ENCODE peak calls at places on chromosomes 1 and 21, in five cellular contexts. K is retinal pigment epithelial cell, F is NB4, Z is ovary, U is bronchial epithelial cell. G is an unnamed sample.

GRCh38 chr21:44593598-44594405 is 1.5 kb upstream of the KRTAP10-6 start:
- DNase-seq in Z (no peak), K (no peak), U (peak), F (peak), G (no peak)

GRCh38 chr1:8815582-8816285 is 1.7 kb downstream of the RERE start:
- DNase-seq in Z (no peak), K (no peak), U (no peak), F (no peak), G (no peak)

GRCh38 chr1:57590978-57591377 is 167.1 kb upstream of the DAB1 start:
- DNase-seq in F (no peak), K (no peak), Z (no peak), U (peak), G (no peak)

GRCh38 chr1:180150982-180151381 is 3.7 kb upstream of the QSOX1 start:
- DNase-seq in U (no peak), K (no peak), F (peak), Z (no peak), G (no peak)

GRCh38 chr1:58982259-58982998 is 198.6 kb upstream of the JUN start:
- DNase-seq in F (no peak), Z (peak), K (no peak), U (no peak), G (no peak)

GRCh38 chr1:19557609-19558051 is 72.3 kb upstream of the CAPZB start:
- DNase-seq in U (peak), Z (no peak), F (peak), K (no peak), G (no peak)

GRCh38 chr1:230459463-230459862 is 33.3 kb upstream of the PGBD5 start:
- DNase-seq in Z (no peak), U (peak), K (peak), F (peak), G (no peak)

GRCh38 chr1:114033219-114033706 is 54.0 kb downstream of the OLFML3 start:
- DNase-seq in K (no peak), F (peak), U (peak), Z (no peak), G (no peak)

GRCh38 chr1:184199036-184199796 is 147.7 kb downstream of the TSEN15 start:
- DNase-seq in F (no peak), U (peak), K (no peak), Z (no peak), G (peak)

GRCh38 chr1:201848230-201848629 is 19.3 kb downstream of the IPO9 start:
- DNase-seq in U (no peak), Z (no peak), F (no peak), K (no peak), G (no peak)

GRCh38 chr1:89605692-89606091 is 27.2 kb upstream of the LRRC8C start:
- DNase-seq in K (peak), Z (no peak), F (no peak), U (peak), G (no peak)

GRCh38 chr1:52281518-52281917 is 84.5 kb downstream of the CC2D1B start:
- DNase-seq in U (peak), Z (no peak), F (peak), K (no peak), G (no peak)

GRCh38 chr1:228012555-228012954 is 5.8 kb downstream of the WNT3A start:
- DNase-seq in F (no peak), Z (no peak), U (no peak), K (no peak), G (no peak)

GRCh38 chr1:242237051-242237450 is 238.2 kb upstream of the MAP1LC3C start:
- DNase-seq in F (no peak), U (no peak), K (no peak), Z (no peak), G (no peak)

GRCh38 chr1:205438213-205439158 is 16.6 kb upstream of the LEMD1 start:
- DNase-seq in K (no peak), U (peak), Z (peak), F (peak), G (no peak)

GRCh38 chr1:182784556-182785171 is 4.9 kb upstream of the NPL start:
- DNase-seq in U (peak), F (peak), Z (no peak), K (no peak), G (no peak)

GRCh38 chr1:206524739-206525364 is 17.5 kb downstream of the RASSF5 start:
- DNase-seq in U (peak), Z (no peak), K (no peak), F (no peak), G (no peak)

DNA sequence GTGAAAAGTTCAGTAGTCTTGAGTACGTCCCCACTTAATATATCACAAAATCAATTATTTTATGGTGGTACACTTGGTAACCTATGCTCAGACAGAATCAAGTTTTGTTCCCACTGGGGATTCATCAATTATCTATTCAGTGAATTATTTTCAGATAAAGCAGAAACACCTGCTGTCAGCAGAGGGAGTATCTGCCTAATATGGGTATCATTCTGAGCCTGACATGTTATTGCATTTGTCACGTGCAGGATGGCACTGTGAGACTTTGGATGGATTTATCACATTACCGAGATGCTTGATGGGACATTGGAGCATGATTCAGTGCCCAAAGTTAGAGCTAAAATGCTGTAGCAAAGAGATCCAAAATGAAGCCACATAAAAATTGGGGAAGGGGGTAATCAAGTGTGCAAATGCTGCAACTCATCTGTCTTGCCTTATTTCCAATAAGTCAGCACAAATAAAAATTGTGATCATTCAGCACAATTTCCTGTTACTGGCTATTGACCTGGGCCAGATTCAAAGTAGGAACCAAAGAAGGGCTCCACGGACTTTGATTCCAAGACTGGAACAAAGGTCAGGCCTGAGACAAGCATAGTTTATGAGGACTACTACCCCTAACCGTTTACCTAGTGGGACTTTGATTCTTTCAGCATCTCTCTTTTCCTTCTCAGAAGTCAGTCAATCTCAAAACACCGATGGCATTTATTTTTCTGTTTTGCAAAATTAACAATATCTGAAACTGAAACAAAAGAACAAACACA is 657.7 kb downstream of the LMO4 start:
- DNase-seq in U (no peak), Z (no peak), K (no peak), F (no peak), G (no peak)
- TF ChIP-seq CTCF in U (peak), Z (no peak), K (no peak), F (no peak), G (no peak)

GRCh38 chr1:232598837-232599177 is 31.1 kb downstream of the SIPA1L2 start:
- DNase-seq in K (no peak), Z (no peak), F (no peak), U (no peak), G (no peak)

GRCh38 chr1:232599178-232600041 is 30.5 kb downstream of the SIPA1L2 start:
- DNase-seq in K (no peak), F (peak), U (no peak), Z (no peak), G (no peak)

GRCh38 chr1:232598133-232598532 is 31.8 kb downstream of the SIPA1L2 start:
- DNase-seq in Z (no peak), F (no peak), K (no peak), U (no peak), G (no peak)

GRCh38 chr1:232600430-232601258 is 29.3 kb downstream of the SIPA1L2 start:
- DNase-seq in K (no peak), U (no peak), Z (no peak), F (no peak), G (no peak)

GRCh38 chr1:232602622-232603021 is 27.3 kb downstream of the SIPA1L2 start:
- DNase-seq in F (no peak), Z (no peak), K (no peak), U (no peak), G (no peak)
- TF ChIP-seq CTCF in F (peak), Z (no peak), K (peak), U (peak), G (no peak)

GRCh38 chr1:21184266-21184665 is 7.6 kb upstream of the EIF4G3 start:
- DNase-seq in Z (no peak), F (peak), U (no peak), K (no peak), G (no peak)
- TF ChIP-seq CTCF in Z (no peak), F (no peak), U (no peak), K (no peak), G (no peak)

DNA sequence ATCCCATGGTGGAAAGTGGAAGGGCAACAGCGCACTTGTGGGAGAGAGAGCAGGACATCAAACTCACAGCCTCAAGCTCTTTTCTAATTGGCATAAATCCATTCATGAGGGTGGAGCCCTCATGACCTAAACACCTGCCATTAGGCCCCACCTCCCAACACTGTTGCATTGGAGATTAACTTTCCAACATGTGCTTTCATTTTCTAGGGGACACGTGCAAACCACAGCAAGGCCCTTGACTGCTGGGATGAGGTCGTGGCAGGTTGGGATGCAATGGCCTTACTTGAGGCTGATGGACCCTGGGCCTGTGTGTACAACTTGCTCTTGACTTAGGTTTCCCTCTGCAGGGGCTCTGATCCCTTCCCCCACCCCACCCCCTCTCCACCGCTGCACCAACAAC is 35.9 kb upstream of the NEK2 start:
- DNase-seq in U (no peak), K (no peak), Z (no peak), F (peak), G (no peak)
- TF ChIP-seq CTCF in U (no peak), K (no peak), Z (no peak), F (no peak), G (no peak)

GRCh38 chr1:13927736-13928135 is 227.7 kb downstream of the PRDM2 start:
- DNase-seq in F (no peak), Z (no peak), K (no peak), U (no peak), G (no peak)

GRCh38 chr1:13926556-13926955 is 226.6 kb downstream of the PRDM2 start:
- DNase-seq in Z (no peak), K (no peak), F (no peak), U (no peak), G (no peak)

GRCh38 chr1:13935336-13935735 is 235.3 kb downstream of the PRDM2 start:
- DNase-seq in U (no peak), F (no peak), K (no peak), Z (no peak), G (no peak)

DNA sequence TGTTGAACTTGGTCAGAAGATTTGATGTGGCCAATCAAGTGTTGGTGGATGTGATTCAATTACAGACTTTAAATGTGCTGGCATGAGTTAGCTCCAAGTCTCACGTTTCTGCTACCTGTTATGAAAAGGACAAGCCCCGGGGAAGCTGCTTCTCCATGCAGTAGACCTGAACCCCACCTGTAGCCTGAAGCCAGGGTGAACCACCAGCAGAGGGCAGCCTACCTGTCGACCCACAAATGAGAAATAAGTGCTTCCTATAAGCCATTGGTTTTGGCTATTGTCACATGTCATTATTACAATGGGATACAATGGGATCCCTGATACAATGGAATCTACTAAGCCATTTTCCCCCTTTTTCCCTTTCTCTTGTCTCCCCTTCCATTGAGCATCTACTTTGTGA is 230.2 kb downstream of the PRDM2 start:
- DNase-seq in Z (no peak), U (peak), F (peak), K (no peak), G (peak)
- TF ChIP-seq CTCF in Z (no peak), U (peak), F (peak), K (peak), G (no peak)

GRCh38 chr1:151061704-151062103 is 1.5 kb downstream of the MLLT11 start:
- DNase-seq in K (no peak), U (no peak), F (no peak), Z (no peak), G (no peak)

GRCh38 chr1:151061012-151061401 is 810 bp downstream of the MLLT11 start:
- DNase-seq in K (no peak), U (no peak), Z (no peak), F (peak), G (no peak)

GRCh38 chr1:151060241-151061011 is at the start of gene MLLT11:
- DNase-seq in K (no peak), F (peak), U (peak), Z (peak), G (peak)

GRCh38 chr1:151058682-151059341 is 610 bp downstream of the CDC42SE1 start:
- DNase-seq in K (no peak), F (peak), U (peak), Z (no peak), G (peak)

GRCh38 chr1:151059342-151060240 is at the start of gene CDC42SE1:
- DNase-seq in K (peak), U (peak), F (peak), Z (peak), G (peak)
- TF ChIP-seq CTCF in K (peak), U (peak), F (peak), Z (peak), G (peak)

DNA sequence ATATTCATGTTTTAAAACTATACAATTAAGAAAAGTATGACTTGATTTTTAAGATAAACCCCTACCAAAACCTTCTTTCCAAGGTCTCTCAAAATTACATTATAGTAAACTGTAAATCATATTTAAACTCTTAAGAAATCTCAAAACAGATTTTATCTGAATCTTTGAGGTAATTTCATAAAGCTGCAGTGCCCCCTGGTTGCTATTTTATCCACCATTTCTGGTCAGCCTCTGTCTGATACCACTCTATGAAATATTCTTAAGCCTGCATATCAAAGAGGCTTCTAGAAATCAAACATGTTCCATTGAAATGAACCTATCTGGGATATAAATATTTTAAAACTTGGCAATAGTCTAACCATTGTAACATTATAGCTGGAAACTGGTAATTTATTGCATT is 317.3 kb downstream of the COL11A1 start:
- DNase-seq in K (no peak), Z (no peak), U (no peak), F (peak), G (no peak)
- TF ChIP-seq CTCF in K (peak), Z (no peak), U (no peak), F (peak), G (no peak)